ENCODE peak calls at places on chromosome 21, in six cellular contexts. K, V, P, A, O and W are unnamed samples.

GRCh38 chr21:25925936-25926335 is 191.2 kb downstream of the GABPA start:
- DNase-seq in K (no peak), V (no peak), P (no peak), A (no peak), O (no peak), W (no peak)

GRCh38 chr21:44556879-44557278 is 1.7 kb downstream of the KRTAP10-3 start:
- DNase-seq in K (no peak), V (no peak), P (no peak), A (no peak), O (no peak), W (no peak)

GRCh38 chr21:14482165-14482564 is 64.0 kb downstream of the SAMSN1 start:
- DNase-seq in K (no peak), V (no peak), P (no peak), A (no peak), O (no peak), W (no peak)

GRCh38 chr21:43907751-43908150 is 42.7 kb downstream of the AGPAT3 start:
- DNase-seq in K (no peak), V (no peak), P (no peak), A (no peak), O (no peak), W (no peak)

GRCh38 chr21:44583800-44584147 is 3.4 kb upstream of the KRTAP10-5 start:
- DNase-seq in K (no peak), V (no peak), P (no peak), A (no peak), O (no peak), W (no peak)

GRCh38 chr21:44267655-44268142 is 6.0 kb upstream of the DNMT3L start:
- DNase-seq in K (peak; percentile 5), V (peak; percentile 64), P (peak; percentile 66), A (peak; percentile 35), O (no peak), W (no peak)

GRCh38 chr21:44802396-44803153 is 955 bp upstream of the UBE2G2 start:
- DNase-seq in K (no peak), V (peak; percentile 70), P (no peak), A (peak; percentile 81), O (no peak), W (peak; percentile 46)

GRCh38 chr21:31983120-31983519 is 110.3 kb downstream of the HUNK start:
- DNase-seq in K (no peak), V (no peak), P (no peak), A (peak; percentile 37), O (no peak), W (no peak)

GRCh38 chr21:36917487-36918158 is 48.8 kb downstream of the HLCS start:
- DNase-seq in K (no peak), V (no peak), P (peak; percentile 53), A (peak; percentile 55), O (no peak), W (no peak)

GRCh38 chr21:39588884-39589283 is 23.9 kb upstream of the B3GALT5 start:
- DNase-seq in K (no peak), V (no peak), P (no peak), A (no peak), O (no peak), W (no peak)
- TF ChIP-seq TAF1 in K (no peak), V (no peak), P (no peak), A (no peak), O (no peak), W (no peak)

DNA sequence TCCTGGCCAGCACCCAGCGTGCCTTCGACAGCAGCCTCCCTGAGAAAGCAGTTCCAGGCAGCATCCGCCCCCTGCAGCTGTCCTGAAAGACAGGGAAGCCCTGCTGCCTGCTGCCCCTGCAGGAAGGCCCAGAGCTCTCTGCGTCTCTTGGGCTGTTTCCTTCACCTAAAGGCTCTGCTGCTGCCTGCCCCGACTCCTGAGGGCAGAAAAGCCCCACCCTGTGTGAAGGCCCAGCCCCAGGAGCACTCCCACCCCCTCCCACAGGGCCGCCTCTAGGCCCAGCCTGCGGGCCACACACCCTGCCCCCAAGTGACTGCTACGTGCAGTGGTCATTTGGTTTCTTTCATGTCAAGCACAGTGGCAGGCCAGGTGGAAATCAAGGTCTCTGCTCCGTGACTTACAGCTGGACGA is 12.4 kb downstream of the RIPK4 start:
- DNase-seq in K (no peak), V (no peak), P (no peak), A (no peak), O (no peak), W (no peak)
- TF ChIP-seq POLR2A in K (no peak), V (no peak), P (no peak), A (no peak), O (no peak), W (no peak)

GRCh38 chr21:38714998-38715397 is 90.7 kb upstream of the ETS2 start:
- DNase-seq in K (no peak), V (no peak), P (no peak), A (no peak), O (no peak), W (no peak)
- TF ChIP-seq TAF1 in K (no peak), V (no peak), P (no peak), A (no peak), O (no peak), W (no peak)

GRCh38 chr21:38721983-38722382 is 83.7 kb upstream of the ETS2 start:
- DNase-seq in K (no peak), V (no peak), P (no peak), A (no peak), O (no peak), W (no peak)

GRCh38 chr21:38716942-38717341 is 88.8 kb upstream of the ETS2 start:
- DNase-seq in K (no peak), V (no peak), P (no peak), A (no peak), O (no peak), W (no peak)

GRCh38 chr21:38725196-38726157 is 80.3 kb upstream of the ETS2 start:
- DNase-seq in K (no peak), V (no peak), P (no peak), A (no peak), O (no peak), W (no peak)

GRCh38 chr21:38720074-38720473 is 85.7 kb upstream of the ETS2 start:
- DNase-seq in K (no peak), V (no peak), P (no peak), A (no peak), O (no peak), W (no peak)

GRCh38 chr21:38721055-38721454 is 84.7 kb upstream of the ETS2 start:
- DNase-seq in K (no peak), V (no peak), P (no peak), A (no peak), O (no peak), W (no peak)
- TF ChIP-seq POLR2A in K (no peak), V (no peak), P (no peak), A (no peak), O (no peak), W (no peak)